ENCODE peak calls at places on chromosomes 16 and 17, in eight cellular contexts. Z is astrocyte of the hippocampus; C is T-cell; V is GDM1; P is PC-9; B is CD8-positive, alpha-beta T cell; F is RCC 7860; R is activated T-cell treated with anti-CD3 and anti-CD28 coated beads for 24 hours. S is an unnamed sample.

GRCh38 chr17:31499771-31500554 is 108.5 kb downstream of the RAB11FIP4 start:
- DNase-seq in R (no peak), C (no peak), Z (peak), V (no peak), F (peak), P (peak), B (no peak), S (peak)

GRCh38 chr16:693364-693763 is 3.2 kb upstream of the WDR24 start:
- DNase-seq in Z (no peak), V (no peak), C (no peak), P (no peak), B (no peak), R (no peak), F (no peak), S (no peak)

GRCh38 chr16:89391-90302 is 11.6 kb downstream of the MPG start:
- DNase-seq in B (no peak), C (no peak), V (no peak), R (no peak), P (no peak), Z (no peak), F (no peak), S (no peak)

GRCh38 chr16:89811321-89811720 is 5.1 kb downstream of the FANCA start:
- DNase-seq in R (no peak), F (no peak), B (no peak), P (no peak), Z (no peak), V (no peak), C (no peak), S (no peak)

GRCh38 chr16:56311208-56312027 is 113.9 kb downstream of the AMFR start:
- DNase-seq in R (no peak), V (no peak), C (no peak), B (no peak), F (no peak), Z (no peak), P (no peak), S (no peak)

GRCh38 chr16:80377621-80378020 is 163.2 kb upstream of the DYNLRB2 start:
- DNase-seq in Z (no peak), F (no peak), R (no peak), B (no peak), P (no peak), V (no peak), C (no peak), S (no peak)

GRCh38 chr17:1693339-1693738 is 8.7 kb upstream of the PRPF8 start:
- DNase-seq in F (no peak), V (no peak), R (no peak), Z (no peak), B (no peak), P (no peak), C (no peak), S (no peak)

GRCh38 chr17:8015957-8016631 is 13.7 kb downstream of the GUCY2D start:
- DNase-seq in F (no peak), B (no peak), Z (no peak), V (no peak), C (no peak), P (peak), R (no peak), S (no peak)

GRCh38 chr17:37490022-37490587 is 414 bp downstream of the DUSP14 start:
- DNase-seq in B (peak), V (peak), F (peak), R (peak), P (peak), C (peak), Z (peak), S (peak)

GRCh38 chr17:1997587-1998425 is 27.3 kb downstream of the RTN4RL1 start:
- DNase-seq in F (no peak), V (no peak), C (no peak), P (no peak), Z (peak), B (no peak), R (no peak), S (no peak)

GRCh38 chr17:48995871-48996695 is 1.1 kb upstream of the IGF2BP1 start:
- DNase-seq in B (no peak), V (no peak), R (no peak), P (no peak), Z (peak), C (no peak), F (no peak), S (no peak)

GRCh38 chr17:44317545-44317944 is 7.1 kb downstream of the SLC25A39 start:
- DNase-seq in C (no peak), Z (no peak), V (no peak), B (no peak), R (no peak), P (no peak), F (no peak), S (no peak)

GRCh38 chr16:30658731-30659506 is 688 bp downstream of the FBRS start:
- DNase-seq in R (peak), C (peak), B (no peak), Z (peak), F (peak), V (peak), P (no peak), S (peak)

GRCh38 chr17:9120471-9120870 is 99.2 kb downstream of the NTN1 start:
- DNase-seq in C (no peak), F (no peak), V (no peak), Z (no peak), R (no peak), P (no peak), B (no peak), S (no peak)

GRCh38 chr16:82603784-82604411 is 22.9 kb upstream of the CDH13 start:
- DNase-seq in V (no peak), B (no peak), P (no peak), C (no peak), R (no peak), F (peak), Z (peak), S (peak)

GRCh38 chr16:67544844-67545664 is 16.4 kb downstream of the RIPOR1 start:
- DNase-seq in P (no peak), B (no peak), F (no peak), Z (no peak), R (no peak), C (no peak), V (no peak), S (no peak)

GRCh38 chr17:3888343-3889171 is 4.3 kb downstream of the CAMKK1 start:
- DNase-seq in P (peak), Z (peak), R (no peak), V (peak), C (no peak), B (no peak), F (peak), S (no peak)

GRCh38 chr16:84176192-84177053 is 10.4 kb downstream of the TAF1C start:
- DNase-seq in P (no peak), C (no peak), F (no peak), B (no peak), R (no peak), V (no peak), Z (no peak), S (no peak)

GRCh38 chr16:47503936-47504335 is 42.8 kb downstream of the PHKB start:
- DNase-seq in B (no peak), Z (no peak), V (no peak), C (no peak), F (peak), P (no peak), R (no peak), S (no peak)

GRCh38 chr16:48011888-48012658 is 143.7 kb downstream of the ABCC12 start:
- DNase-seq in C (no peak), Z (no peak), P (no peak), B (no peak), R (no peak), F (peak), V (no peak), S (no peak)

GRCh38 chr16:14436410-14436955 is 193.6 kb downstream of the PARN start:
- DNase-seq in R (no peak), V (no peak), P (no peak), B (peak), Z (no peak), C (peak), F (no peak), S (peak)

GRCh38 chr16:726438-727290 is at the start of the genes CCDC78 and HAGHL:
- DNase-seq in B (peak), V (no peak), Z (peak), P (peak), R (peak), F (peak), C (peak), S (peak)

GRCh38 chr16:58399718-58400633 is 7.7 kb downstream of the GINS3 start:
- DNase-seq in C (no peak), R (no peak), F (peak), B (no peak), Z (no peak), V (no peak), P (no peak), S (no peak)

GRCh38 chr17:62824290-62825135 is 16.4 kb upstream of the MARCHF10 start:
- DNase-seq in P (peak), V (no peak), Z (peak), R (no peak), C (no peak), F (peak), B (no peak), S (no peak)

GRCh38 chr16:66273644-66274334 is 92.7 kb upstream of the CDH5 start:
- DNase-seq in Z (no peak), V (no peak), C (peak), R (no peak), F (no peak), B (peak), P (no peak), S (no peak)

GRCh38 chr16:11913425-11914079 is 2.2 kb downstream of the GSPT1 start:
- DNase-seq in F (peak), V (no peak), C (peak), B (no peak), R (no peak), P (no peak), Z (peak), S (no peak)

S was measured in globus pallidus.